ENCODE peak calls at places on chromosomes 1 and 21, in five cellular contexts. One of them, this sample, is unnamed.

GRCh38 chr1:25729774-25730173 is 70.2 kb upstream of the SELENON start:
- DNase-seq in nucleus accumbens: no peak
- DNase-seq in H9: no peak
- DNase-seq in amniotic stem cell: no peak
- DNase-seq in fibroblast of pulmonary artery: no peak
- DNase-seq in this sample: no peak

GRCh38 chr1:222105393-222105737 is 363.5 kb upstream of the DUSP10 start:
- DNase-seq in nucleus accumbens: no peak
- DNase-seq in H9: no peak
- DNase-seq in amniotic stem cell: no peak
- DNase-seq in fibroblast of pulmonary artery: no peak
- DNase-seq in this sample: no peak

GRCh38 chr21:32044205-32044874 is 171.5 kb downstream of the HUNK start:
- DNase-seq in nucleus accumbens: no peak
- DNase-seq in H9: no peak
- DNase-seq in amniotic stem cell: no peak
- DNase-seq in fibroblast of pulmonary artery: no peak
- DNase-seq in this sample: no peak

GRCh38 chr1:78092686-78093085 is 46.9 kb downstream of the GIPC2 start:
- DNase-seq in nucleus accumbens: no peak
- DNase-seq in H9: no peak
- DNase-seq in amniotic stem cell: peak; percentile 27
- DNase-seq in fibroblast of pulmonary artery: no peak
- DNase-seq in this sample: no peak

GRCh38 chr1:71788113-71788512 is 494.2 kb downstream of the NEGR1 start:
- DNase-seq in nucleus accumbens: no peak
- DNase-seq in H9: no peak
- DNase-seq in amniotic stem cell: no peak
- DNase-seq in fibroblast of pulmonary artery: no peak
- DNase-seq in this sample: no peak

GRCh38 chr1:25754421-25755195 is 45.4 kb upstream of the SELENON start:
- DNase-seq in nucleus accumbens: no peak
- DNase-seq in H9: no peak
- DNase-seq in amniotic stem cell: no peak
- DNase-seq in fibroblast of pulmonary artery: no peak
- DNase-seq in this sample: no peak

GRCh38 chr1:173364827-173365226 is 112.3 kb upstream of the PRDX6 start:
- DNase-seq in nucleus accumbens: no peak
- DNase-seq in H9: no peak
- DNase-seq in amniotic stem cell: no peak
- DNase-seq in fibroblast of pulmonary artery: no peak
- DNase-seq in this sample: no peak

GRCh38 chr1:19563336-19564097 is 78.2 kb upstream of the CAPZB start:
- DNase-seq in nucleus accumbens: no peak
- DNase-seq in H9: no peak
- DNase-seq in amniotic stem cell: peak; percentile 30
- DNase-seq in fibroblast of pulmonary artery: peak; percentile 37
- DNase-seq in this sample: no peak

GRCh38 chr1:23446644-23447310 is 22.2 kb upstream of the TCEA3 start:
- DNase-seq in nucleus accumbens: no peak
- DNase-seq in H9: no peak
- DNase-seq in amniotic stem cell: no peak
- DNase-seq in fibroblast of pulmonary artery: no peak
- DNase-seq in this sample: no peak

GRCh38 chr1:77385551-77385950 is 103.7 kb downstream of the AK5 start:
- DNase-seq in nucleus accumbens: no peak
- DNase-seq in H9: no peak
- DNase-seq in amniotic stem cell: no peak
- DNase-seq in fibroblast of pulmonary artery: no peak
- DNase-seq in this sample: no peak

GRCh38 chr1:40313329-40313957 is 3.6 kb downstream of the COL9A2 start:
- DNase-seq in nucleus accumbens: no peak
- DNase-seq in H9: no peak
- DNase-seq in amniotic stem cell: no peak
- DNase-seq in fibroblast of pulmonary artery: no peak
- DNase-seq in this sample: no peak

GRCh38 chr1:189696297-189696696 is 781.4 kb downstream of the BRINP3 start:
- DNase-seq in nucleus accumbens: no peak
- DNase-seq in H9: no peak
- DNase-seq in amniotic stem cell: no peak
- DNase-seq in fibroblast of pulmonary artery: no peak
- DNase-seq in this sample: no peak

GRCh38 chr1:212070720-212071302 is 35.3 kb downstream of the DTL start:
- DNase-seq in nucleus accumbens: no peak
- DNase-seq in H9: no peak
- DNase-seq in amniotic stem cell: peak; percentile 49
- DNase-seq in fibroblast of pulmonary artery: peak; percentile 81
- DNase-seq in this sample: no peak

GRCh38 chr1:6547301-6547700 is 7.0 kb downstream of the NOL9 start:
- DNase-seq in nucleus accumbens: no peak
- DNase-seq in H9: no peak
- DNase-seq in amniotic stem cell: no peak
- DNase-seq in fibroblast of pulmonary artery: peak; percentile 21
- DNase-seq in this sample: no peak

GRCh38 chr1:212428496-212428895 is 4.2 kb upstream of the NENF start:
- DNase-seq in nucleus accumbens: no peak
- DNase-seq in H9: no peak
- DNase-seq in amniotic stem cell: no peak
- DNase-seq in fibroblast of pulmonary artery: no peak
- DNase-seq in this sample: no peak

GRCh38 chr21:33265664-33266049 is 510 bp upstream of the IL10RB start:
- DNase-seq in nucleus accumbens: peak; percentile 5
- DNase-seq in H9: peak; percentile 66
- DNase-seq in amniotic stem cell: no peak
- DNase-seq in fibroblast of pulmonary artery: no peak
- DNase-seq in this sample: no peak

GRCh38 chr1:21783679-21784603 is 992 bp upstream of the USP48 start:
- DNase-seq in nucleus accumbens: no peak
- DNase-seq in H9: peak; percentile 99
- DNase-seq in amniotic stem cell: peak; percentile 50
- DNase-seq in fibroblast of pulmonary artery: peak; percentile 75
- DNase-seq in this sample: peak; percentile 95

GRCh38 chr1:232524056-232524455 is 105.9 kb downstream of the SIPA1L2 start:
- DNase-seq in nucleus accumbens: no peak
- DNase-seq in H9: no peak
- DNase-seq in amniotic stem cell: no peak
- DNase-seq in fibroblast of pulmonary artery: peak; percentile 54
- DNase-seq in this sample: no peak

GRCh38 chr1:33972676-33973395 is 109.0 kb downstream of the HMGB4 start:
- DNase-seq in nucleus accumbens: peak; percentile 65
- DNase-seq in H9: no peak
- DNase-seq in amniotic stem cell: no peak
- DNase-seq in fibroblast of pulmonary artery: no peak
- DNase-seq in this sample: no peak

GRCh38 chr1:41455479-41456271 is 28.8 kb downstream of the EDN2 start:
- DNase-seq in nucleus accumbens: no peak
- DNase-seq in H9: no peak
- DNase-seq in amniotic stem cell: peak; percentile 47
- DNase-seq in fibroblast of pulmonary artery: no peak
- DNase-seq in this sample: no peak

GRCh38 chr1:12595839-12596821 is 21.9 kb downstream of the DHRS3 start:
- DNase-seq in nucleus accumbens: peak; percentile 68
- DNase-seq in H9: peak; percentile 91
- DNase-seq in amniotic stem cell: peak; percentile 81
- DNase-seq in fibroblast of pulmonary artery: peak; percentile 97
- DNase-seq in this sample: no peak

GRCh38 chr1:48876221-48876785 is 99.6 kb upstream of the BEND5 start:
- DNase-seq in nucleus accumbens: no peak
- DNase-seq in H9: no peak
- DNase-seq in amniotic stem cell: peak; percentile 12
- DNase-seq in fibroblast of pulmonary artery: peak; percentile 47
- DNase-seq in this sample: no peak

GRCh38 chr1:215273838-215274516 is 191.4 kb downstream of the KCNK2 start:
- DNase-seq in nucleus accumbens: no peak
- DNase-seq in H9: no peak
- DNase-seq in amniotic stem cell: peak; percentile 63
- DNase-seq in fibroblast of pulmonary artery: peak; percentile 78
- DNase-seq in this sample: no peak

GRCh38 chr1:119713039-119713537 is 1.4 kb downstream of the PHGDH start:
- DNase-seq in nucleus accumbens: peak; percentile 29
- DNase-seq in H9: peak; percentile 39
- DNase-seq in amniotic stem cell: no peak
- DNase-seq in fibroblast of pulmonary artery: peak; percentile 19
- DNase-seq in this sample: no peak

GRCh38 chr1:83960669-83961277 is 38.2 kb downstream of the TTLL7 start:
- DNase-seq in nucleus accumbens: no peak
- DNase-seq in H9: no peak
- DNase-seq in amniotic stem cell: no peak
- DNase-seq in fibroblast of pulmonary artery: peak; percentile 33
- DNase-seq in this sample: no peak

GRCh38 chr1:28265577-28265976 is 6.3 kb downstream of the SESN2 start:
- DNase-seq in nucleus accumbens: no peak
- DNase-seq in H9: no peak
- DNase-seq in amniotic stem cell: no peak
- DNase-seq in fibroblast of pulmonary artery: no peak
- DNase-seq in this sample: no peak

GRCh38 chr1:149848340-149848771 is 51.0 kb upstream of the BOLA1 start:
- DNase-seq in nucleus accumbens: no peak
- DNase-seq in H9: no peak
- DNase-seq in amniotic stem cell: no peak
- DNase-seq in fibroblast of pulmonary artery: no peak
- DNase-seq in this sample: no peak

GRCh38 chr1:57017201-57017600 is 51.4 kb upstream of the C8B start:
- DNase-seq in nucleus accumbens: no peak
- DNase-seq in H9: no peak
- DNase-seq in amniotic stem cell: no peak
- DNase-seq in fibroblast of pulmonary artery: no peak
- DNase-seq in this sample: no peak

GRCh38 chr1:109356959-109357358 is 40.8 kb downstream of the SORT1 start:
- DNase-seq in nucleus accumbens: no peak
- DNase-seq in H9: no peak
- DNase-seq in amniotic stem cell: no peak
- DNase-seq in fibroblast of pulmonary artery: no peak
- DNase-seq in this sample: no peak

This sample was measured in Panc1.